ENCODE peak calls at places on chromosomes 11 and 22, in nine cellular contexts. S is stimulated activated effector memory CD8-positive, alpha-beta T cell treated with anti-CD3 and anti-CD28 coated beads, Interleukin-12 subunit alpha, Interleukin-12 subunit beta, amount 100 ng/mL, for 72 hours; O is COR-L47; A is thoracic aorta; N is AG04450; U is EL; B is substantia nigra; Z is stimulated activated CD8-positive, alpha-beta memory T cell treated with anti-CD3 and anti-CD28 coated beads, Interleukin-4, amount 100 ng/mL, for 4 hours; Y is naive thymus-derived CD8-positive, alpha-beta T cell. D is an unnamed sample.

GRCh38 chr11:60851327-60852059 is 4.3 kb downstream of the PTGDR2 start:
- DNase-seq in B (no peak), Y (no peak), Z (no peak), O (no peak), S (no peak), A (no peak), U (no peak), N (no peak), D (no peak)

GRCh38 chr22:29727248-29727551 is 7.4 kb downstream of the CABP7 start:
- DNase-seq in B (no peak), S (no peak), Y (no peak), O (no peak), U (peak), N (no peak), A (no peak), Z (no peak), D (peak)

GRCh38 chr11:46112961-46113617 is 8.2 kb downstream of the PHF21A start:
- DNase-seq in Z (no peak), U (peak), S (no peak), B (no peak), Y (peak), N (no peak), O (peak), A (no peak), D (peak)

GRCh38 chr22:41998361-41999261 is at the start of gene WBP2NL:
- DNase-seq in S (peak), U (peak), O (no peak), Z (peak), Y (peak), B (peak), A (peak), N (peak), D (peak)

GRCh38 chr22:37083914-37084313 is 25.6 kb downstream of the TMPRSS6 start:
- DNase-seq in N (no peak), B (no peak), A (no peak), O (no peak), S (no peak), Y (no peak), Z (no peak), U (no peak), D (no peak)

GRCh38 chr11:34192481-34193401 is 87.3 kb downstream of the NAT10 start:
- DNase-seq in Z (no peak), O (peak), A (peak), N (peak), U (peak), B (no peak), S (no peak), Y (no peak), D (peak)

GRCh38 chr22:49807780-49808708 is 19.6 kb downstream of the BRD1 start:
- DNase-seq in O (no peak), U (no peak), Z (no peak), Y (peak), S (no peak), B (no peak), N (no peak), A (no peak), D (no peak)

GRCh38 chr11:99548264-99548663 is 527.5 kb downstream of the CNTN5 start:
- DNase-seq in O (no peak), U (peak), B (no peak), N (no peak), Z (no peak), Y (no peak), S (no peak), A (no peak), D (no peak)

GRCh38 chr11:58495906-58496305 is 12.0 kb downstream of the OR5B21 start:
- DNase-seq in A (no peak), Y (no peak), B (no peak), Z (no peak), S (no peak), U (no peak), N (no peak), O (no peak), D (no peak)

GRCh38 chr11:108210441-108210840 is 12.0 kb downstream of the NPAT start:
- DNase-seq in Y (no peak), A (no peak), O (no peak), U (no peak), Z (no peak), N (no peak), B (no peak), S (no peak), D (no peak)

GRCh38 chr11:70364745-70365535 is 33.4 kb upstream of the CTTN start:
- DNase-seq in U (no peak), B (no peak), O (no peak), S (peak), Y (peak), N (no peak), Z (peak), A (no peak), D (no peak)

GRCh38 chr11:2516276-2517015 is 71.6 kb downstream of the KCNQ1 start:
- DNase-seq in U (no peak), B (no peak), N (no peak), O (no peak), Y (no peak), A (no peak), Z (no peak), S (peak), D (no peak)

GRCh38 chr11:783581-784015 is 6.3 kb downstream of the CEND1 start:
- DNase-seq in S (no peak), B (no peak), O (peak), Z (no peak), A (peak), N (peak), Y (no peak), U (peak), D (peak)

GRCh38 chr11:132228756-132229325 is 858.4 kb downstream of the NTM start:
- DNase-seq in B (no peak), Z (no peak), U (no peak), A (no peak), S (no peak), O (no peak), Y (no peak), N (no peak), D (no peak)

GRCh38 chr11:91922846-91923245 is 301.8 kb upstream of the FAT3 start:
- DNase-seq in S (no peak), U (no peak), Z (no peak), A (no peak), Y (no peak), O (no peak), N (no peak), B (no peak), D (no peak)

GRCh38 chr11:65576867-65577755 is 1.3 kb downstream of the EHBP1L1 start:
- DNase-seq in Y (no peak), N (no peak), A (peak), U (peak), B (no peak), S (no peak), Z (no peak), O (no peak), D (peak)

GRCh38 chr11:69057236-69057635 is 8.5 kb downstream of the TPCN2 start:
- DNase-seq in O (no peak), Z (no peak), U (no peak), Y (no peak), N (no peak), B (no peak), A (no peak), S (no peak), D (no peak)

GRCh38 chr11:117095301-117096139 is 2.7 kb downstream of the SIK3 start:
- DNase-seq in Y (peak), O (no peak), B (no peak), U (peak), S (no peak), A (no peak), N (no peak), Z (no peak), D (peak)

GRCh38 chr11:65663634-65664200 is 1.0 kb upstream of the RELA start:
- DNase-seq in B (no peak), A (no peak), Y (peak), S (peak), N (no peak), O (no peak), Z (no peak), U (peak), D (peak)

GRCh38 chr11:132734217-132734616 is 798.1 kb downstream of the OPCML start:
- DNase-seq in U (peak), O (no peak), N (peak), A (no peak), Y (no peak), Z (no peak), B (no peak), S (no peak), D (peak)

GRCh38 chr11:134951305-134951700 is 539.3 kb upstream of the B3GAT1 start:
- DNase-seq in S (no peak), A (no peak), O (no peak), U (no peak), Z (no peak), N (peak), B (no peak), Y (no peak), D (no peak)

GRCh38 chr11:58888579-58888978 is 44.1 kb upstream of the GLYATL2 start:
- DNase-seq in U (no peak), A (no peak), Y (no peak), Z (no peak), O (no peak), B (no peak), N (no peak), S (no peak), D (no peak)

GRCh38 chr22:27647540-27647939 is 154.0 kb downstream of the MN1 start:
- DNase-seq in A (no peak), Y (no peak), N (no peak), S (no peak), B (no peak), Z (no peak), O (no peak), U (no peak), D (no peak)

GRCh38 chr11:65377777-65378176 is 4.7 kb downstream of the SLC25A45 start:
- DNase-seq in Z (no peak), S (no peak), O (no peak), U (no peak), N (no peak), B (no peak), A (no peak), Y (no peak), D (no peak)

GRCh38 chr11:130122141-130122575 is 37.4 kb upstream of the ST14 start:
- DNase-seq in B (no peak), U (peak), A (no peak), Y (no peak), O (no peak), Z (no peak), N (no peak), S (no peak), D (no peak)

GRCh38 chr11:118334746-118335145 is 7.8 kb downstream of the CD3D start:
- DNase-seq in B (no peak), S (no peak), Z (no peak), O (no peak), A (no peak), N (no peak), U (no peak), Y (peak), D (no peak)

GRCh38 chr11:72673943-72674828 is at the start of gene PDE2A:
- DNase-seq in Z (no peak), U (no peak), A (no peak), S (no peak), O (no peak), N (no peak), B (no peak), Y (no peak), D (no peak)

GRCh38 chr22:27110985-27111451 is 453.6 kb downstream of the MIAT start:
- DNase-seq in U (peak), B (no peak), O (no peak), A (no peak), Z (no peak), S (no peak), Y (no peak), N (no peak), D (no peak)

GRCh38 chr11:1877211-1878133 is 14.2 kb downstream of the PRR33 start:
- DNase-seq in U (no peak), S (no peak), B (no peak), A (no peak), Y (no peak), O (peak), Z (no peak), N (no peak), D (no peak)

GRCh38 chr22:43142881-43143562 is at the start of gene MCAT:
- DNase-seq in B (peak), S (peak), Y (peak), N (peak), A (peak), Z (peak), U (peak), O (peak), D (peak)

GRCh38 chr22:22673628-22674027 is 29.2 kb downstream of the GGTLC2 start:
- DNase-seq in N (no peak), B (no peak), A (no peak), U (no peak), Y (no peak), Z (no peak), S (no peak), O (no peak), D (no peak)

GRCh38 chr11:2482745-2483144 is 37.9 kb downstream of the KCNQ1 start:
- DNase-seq in N (no peak), O (peak), B (no peak), A (no peak), Z (no peak), Y (no peak), U (no peak), S (no peak), D (no peak)

GRCh38 chr22:50542416-50542927 is 3.2 kb upstream of the KLHDC7B start:
- DNase-seq in O (no peak), S (peak), U (no peak), Z (no peak), Y (no peak), B (no peak), A (no peak), N (no peak), D (peak)

GRCh38 chr11:47161134-47161854 is 15.4 kb downstream of the ARFGAP2 start:
- DNase-seq in A (no peak), B (no peak), O (peak), Z (no peak), S (peak), U (peak), N (no peak), Y (peak), D (peak)

GRCh38 chr22:21102659-21103267 is 57.0 kb downstream of the LRRC74B start:
- DNase-seq in Y (peak), N (no peak), U (peak), Z (peak), O (peak), A (peak), S (peak), B (peak), D (peak)

GRCh38 chr11:118740892-118741291 is 50.1 kb downstream of the DDX6 start:
- DNase-seq in O (no peak), Z (no peak), U (peak), A (no peak), N (no peak), S (no peak), Y (no peak), B (no peak), D (peak)

GRCh38 chr11:11662578-11662977 is 40.8 kb upstream of the GALNT18 start:
- DNase-seq in A (no peak), Y (no peak), O (no peak), N (no peak), U (no peak), Z (no peak), S (no peak), B (no peak), D (no peak)

GRCh38 chr11:15057352-15057751 is 16.0 kb upstream of the CALCB start:
- DNase-seq in N (no peak), B (no peak), Y (no peak), S (no peak), O (no peak), Z (no peak), A (no peak), U (no peak), D (no peak)